ENCODE peak calls at places on chromosome 1, in six cellular contexts. U is CD8-positive, alpha-beta T cell; K is A549; P is lung; M is type B pancreatic cell; D is left lung. H is an unnamed sample.

GRCh38 chr1:26020390-26020789 is 1.2 kb upstream of the EXTL1 start:
- DNase-seq in U (no peak), K (no peak), D (peak), P (no peak), M (no peak), H (no peak)

GRCh38 chr1:175757381-175758015 is 14.1 kb upstream of the TNR start:
- DNase-seq in M (no peak), D (no peak), K (peak), U (no peak), P (no peak), H (no peak)

GRCh38 chr1:53585116-53585515 is 125.9 kb downstream of the DMRTB1 start:
- DNase-seq in K (no peak), U (peak), D (no peak), P (no peak), M (peak), H (no peak)

GRCh38 chr1:15702722-15703550 is 18.8 kb downstream of the PLEKHM2 start:
- DNase-seq in K (peak), U (no peak), P (no peak), M (no peak), D (no peak), H (no peak)

GRCh38 chr1:158998781-158999161 is 10.9 kb upstream of the IFI16 start:
- DNase-seq in M (no peak), D (no peak), U (peak), P (peak), K (peak), H (no peak)

GRCh38 chr1:196160066-196160795 is 448.0 kb downstream of the KCNT2 start:
- DNase-seq in D (no peak), M (no peak), P (no peak), K (no peak), U (no peak), H (peak)

GRCh38 chr1:145425436-145426029 is at the start of gene NBPF20:
- DNase-seq in U (peak), D (peak), K (peak), P (peak), M (peak), H (no peak)

GRCh38 chr1:33433509-33434362 is 2.8 kb upstream of the PHC2 start:
- DNase-seq in P (peak), K (peak), M (no peak), D (no peak), U (no peak), H (peak)

GRCh38 chr1:26035959-26036755 is 9.8 kb downstream of the SLC30A2 start:
- DNase-seq in U (peak), M (peak), D (peak), K (peak), P (peak), H (peak)

GRCh38 chr1:2627746-2628145 is 5.1 kb downstream of the MMEL1 start:
- DNase-seq in K (no peak), M (no peak), P (no peak), D (peak), U (no peak), H (no peak)

GRCh38 chr1:54850082-54850730 is 36.8 kb downstream of the DHCR24 start:
- DNase-seq in P (no peak), U (no peak), K (no peak), D (no peak), M (no peak), H (no peak)

GRCh38 chr1:54846716-54847284 is 40.2 kb downstream of the DHCR24 start:
- DNase-seq in M (peak), K (no peak), D (no peak), P (no peak), U (no peak), H (no peak)

GRCh38 chr1:54849219-54850081 is 37.5 kb downstream of the DHCR24 start:
- DNase-seq in U (no peak), D (no peak), P (no peak), K (no peak), M (no peak), H (peak)

GRCh38 chr1:54846301-54846700 is 40.7 kb downstream of the DHCR24 start:
- DNase-seq in M (peak), D (no peak), P (no peak), K (no peak), U (no peak), H (no peak)

GRCh38 chr1:54848134-54848948 is 38.7 kb downstream of the DHCR24 start:
- DNase-seq in P (no peak), D (no peak), M (no peak), U (no peak), K (no peak), H (no peak)
- TF ChIP-seq CTCF in P (no peak), D (no peak), M (no peak), U (no peak), K (no peak), H (no peak)

DNA sequence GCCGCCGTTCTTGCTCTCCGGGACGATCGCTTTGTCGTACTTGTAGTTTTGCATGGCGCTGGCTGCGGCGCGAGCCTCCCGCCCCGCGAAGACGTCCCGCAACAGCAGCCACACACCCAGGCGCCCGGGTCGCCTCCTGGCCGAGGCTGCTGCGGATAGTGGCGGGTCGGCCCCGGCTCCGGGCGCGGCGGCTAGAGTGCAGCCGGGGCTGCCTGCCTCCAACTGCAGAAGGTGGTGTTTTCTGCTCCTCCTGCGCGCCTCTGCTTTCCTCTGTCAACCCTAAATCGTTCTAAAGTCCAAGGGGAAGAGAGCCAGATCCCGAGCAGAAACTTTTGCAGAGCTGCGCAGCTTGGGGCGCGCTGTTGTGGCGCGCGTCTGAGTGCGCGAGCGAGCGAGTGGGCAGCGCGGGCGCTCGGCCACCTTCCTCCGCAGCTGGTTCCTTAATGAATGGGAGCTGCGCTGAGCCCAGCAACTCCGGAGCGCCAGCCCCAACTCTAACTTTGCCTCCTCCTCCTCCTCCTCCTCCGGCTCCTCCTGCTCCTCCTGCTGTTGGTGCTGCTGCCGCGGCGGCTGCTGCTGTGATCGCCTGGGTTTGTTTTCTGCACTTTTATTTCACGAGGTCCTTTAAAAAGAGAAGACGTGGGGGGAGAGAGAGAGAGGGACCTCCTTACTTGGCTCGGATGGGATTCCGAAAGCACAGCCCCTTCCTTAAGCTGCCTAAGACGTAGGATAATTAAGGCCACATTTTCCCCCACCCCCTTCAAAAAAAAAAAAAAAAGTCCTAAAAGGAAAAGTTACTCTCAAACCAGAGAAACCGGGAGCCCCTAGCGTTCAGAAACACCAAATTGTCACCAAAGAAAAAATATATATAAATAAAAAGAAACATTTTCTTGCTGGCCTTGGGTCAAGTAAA is at the start of gene PLPP3:
- DNase-seq in P (peak), K (peak), D (peak), M (peak), U (no peak), H (peak)
- TF ChIP-seq CTCF in P (peak), K (peak), D (peak), M (peak), U (no peak), H (peak)

GRCh38 chr1:37473431-37474050 is 839 bp upstream of the ZC3H12A start:
- DNase-seq in M (no peak), P (no peak), D (no peak), K (peak), U (no peak), H (no peak)
- TF ChIP-seq CTCF in M (no peak), P (no peak), D (no peak), K (peak), U (no peak), H (no peak)

DNA sequence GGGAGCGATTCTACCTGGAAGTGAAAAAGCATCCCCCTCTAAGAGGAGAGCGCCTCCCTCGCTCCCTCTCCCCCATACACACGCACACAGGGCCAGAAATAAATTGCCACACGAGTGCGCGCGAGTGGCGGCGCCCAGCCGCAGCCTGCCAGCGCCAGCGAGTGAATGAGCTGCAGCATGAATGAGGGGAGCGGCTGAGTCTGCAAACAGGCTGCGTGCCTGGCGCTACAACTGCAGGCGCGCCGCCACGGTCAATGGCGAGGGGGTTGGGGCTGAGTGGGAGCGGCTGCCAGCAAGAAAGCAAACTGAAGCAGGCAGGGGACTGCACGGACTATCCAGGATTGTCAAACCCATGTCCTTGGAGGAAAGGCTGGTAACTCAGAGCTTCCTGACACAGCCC is 2.2 kb downstream of the CAMK1G start:
- DNase-seq in U (no peak), M (no peak), D (peak), P (peak), K (no peak), H (peak)
- TF ChIP-seq CTCF in U (no peak), M (no peak), D (no peak), P (no peak), K (no peak), H (peak)

DNA sequence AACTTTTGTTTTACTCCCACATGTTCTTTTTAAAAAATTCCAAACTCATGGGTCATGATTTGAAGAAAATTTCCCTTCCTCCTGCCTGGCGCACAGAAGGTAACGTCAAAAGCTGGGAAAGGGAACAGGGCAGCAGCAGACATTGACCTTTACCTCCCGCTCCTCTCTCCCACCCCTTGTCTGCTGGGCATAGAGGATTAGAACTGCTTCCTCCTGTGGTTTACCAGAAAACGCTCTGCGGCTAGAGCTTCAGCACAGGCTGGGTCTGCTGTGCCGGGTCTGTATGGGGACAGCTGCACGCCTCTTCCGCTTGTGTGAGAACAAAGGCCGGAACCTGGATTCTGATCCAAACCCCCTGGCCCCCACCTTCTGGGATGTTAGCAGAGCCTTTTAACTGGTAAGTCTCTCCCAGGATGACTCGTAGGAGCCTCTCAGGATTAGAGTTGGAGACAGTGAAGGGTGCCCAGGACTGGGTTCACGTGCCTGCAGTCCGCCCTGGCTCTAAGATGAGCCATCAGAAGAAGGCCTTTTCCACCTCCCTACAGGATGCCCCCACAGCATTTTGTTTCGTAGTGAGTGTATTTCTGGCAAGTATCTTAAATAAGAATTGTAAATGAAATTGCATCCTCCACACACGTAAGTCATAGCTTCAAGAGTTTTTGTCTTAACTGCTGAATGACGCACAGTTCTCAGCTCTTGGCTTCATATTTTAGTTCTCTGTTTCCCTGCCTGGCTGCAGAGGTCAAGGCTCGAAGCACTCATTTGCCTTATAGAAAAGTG is 5.2 kb downstream of the H6PD start:
- DNase-seq in P (peak), M (no peak), K (no peak), D (peak), U (peak), H (peak)
- TF ChIP-seq CTCF in P (no peak), M (no peak), K (no peak), D (no peak), U (no peak), H (no peak)

GRCh38 chr1:42730988-42731387 is 9.0 kb downstream of the CLDN19 start:
- DNase-seq in U (no peak), M (no peak), D (no peak), P (no peak), K (peak), H (no peak)
- TF ChIP-seq CTCF in U (no peak), M (no peak), D (no peak), P (no peak), K (peak), H (no peak)

GRCh38 chr1:204036882-204037645 is 35.9 kb upstream of the SOX13 start:
- DNase-seq in D (no peak), U (no peak), K (peak), P (no peak), M (no peak), H (no peak)
- TF ChIP-seq CTCF in D (no peak), U (no peak), K (no peak), P (no peak), M (peak), H (no peak)

DNA sequence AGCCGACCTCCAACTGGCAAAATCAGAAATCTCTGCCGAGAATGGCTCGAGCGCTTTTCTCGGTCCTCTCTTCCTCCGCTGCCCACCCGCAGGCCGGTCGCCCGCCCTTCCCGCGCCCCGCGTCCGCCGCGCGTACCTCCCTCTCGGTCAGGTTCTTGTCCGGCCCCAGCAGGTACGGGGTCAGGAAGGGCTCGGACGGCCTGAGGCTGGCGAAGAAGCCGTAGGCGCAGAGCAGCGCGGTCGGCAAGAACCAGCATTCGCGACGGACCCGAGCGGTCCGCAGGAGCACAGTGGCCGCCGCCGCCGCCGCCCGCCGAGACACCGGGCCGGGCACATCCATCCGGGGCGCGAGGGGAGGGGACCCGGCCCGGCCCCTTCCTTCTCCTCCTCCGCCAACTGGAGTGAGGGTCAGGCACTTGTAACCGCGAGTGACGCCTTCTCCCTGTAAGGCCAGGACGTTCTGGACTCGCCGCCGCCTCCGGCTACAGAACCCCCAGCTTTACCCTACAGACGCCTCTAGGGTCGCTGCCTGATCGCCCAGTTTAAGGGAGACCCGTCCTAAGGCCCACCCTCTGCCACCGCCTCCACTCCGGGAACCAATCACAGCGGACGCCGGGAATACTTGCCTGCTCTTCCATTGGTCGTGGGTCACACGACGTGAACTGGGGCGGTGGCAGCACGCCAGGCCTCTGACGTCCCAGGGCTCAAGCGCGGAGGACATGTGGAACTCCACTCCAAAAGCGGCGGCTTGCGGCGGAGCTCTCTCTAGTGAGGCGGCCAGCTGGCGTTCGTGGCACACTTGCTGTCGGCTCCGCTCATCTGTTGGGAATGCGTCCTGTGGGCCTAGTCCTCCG is at the start of gene SLC19A2:
- DNase-seq in U (peak), P (peak), D (peak), K (peak), M (peak), H (peak)
- TF ChIP-seq CTCF in U (no peak), P (no peak), D (peak), K (no peak), M (peak), H (peak)